ENCODE peak calls at places on chromosome 1, in four cellular contexts. One of them, this sample, is unnamed.

GRCh38 chr1:170114916-170115315 is 30.8 kb upstream of the NTMT2 start:
- DNase-seq in psoas muscle: no peak
- DNase-seq in left ventricle myocardium inferior: no peak
- DNase-seq in epithelial cell of esophagus: peak; percentile 60
- DNase-seq in this sample: no peak

GRCh38 chr1:119711804-119712341 is at the start of gene PHGDH:
- DNase-seq in psoas muscle: peak; percentile 74
- DNase-seq in left ventricle myocardium inferior: peak; percentile 62
- DNase-seq in epithelial cell of esophagus: peak; percentile 90
- DNase-seq in this sample: no peak

GRCh38 chr1:207298666-207299065 is 22.8 kb upstream of the CD55 start:
- DNase-seq in psoas muscle: no peak
- DNase-seq in left ventricle myocardium inferior: no peak
- DNase-seq in epithelial cell of esophagus: peak; percentile 28
- DNase-seq in this sample: no peak

GRCh38 chr1:59092126-59092525 is 204.8 kb upstream of the FGGY start:
- DNase-seq in psoas muscle: no peak
- DNase-seq in left ventricle myocardium inferior: no peak
- DNase-seq in epithelial cell of esophagus: peak; percentile 39
- DNase-seq in this sample: no peak

GRCh38 chr1:244435562-244436205 is 16.0 kb downstream of the ADSS2 start:
- DNase-seq in psoas muscle: no peak
- DNase-seq in left ventricle myocardium inferior: no peak
- DNase-seq in epithelial cell of esophagus: peak; percentile 41
- DNase-seq in this sample: no peak

GRCh38 chr1:205444300-205444930 is 11.4 kb downstream of the BLACAT1 start:
- DNase-seq in psoas muscle: no peak
- DNase-seq in left ventricle myocardium inferior: no peak
- DNase-seq in epithelial cell of esophagus: no peak
- DNase-seq in this sample: no peak

GRCh38 chr1:214454619-214455396 is 96.6 kb downstream of the PTPN14 start:
- DNase-seq in psoas muscle: no peak
- DNase-seq in left ventricle myocardium inferior: no peak
- DNase-seq in epithelial cell of esophagus: peak; percentile 58
- DNase-seq in this sample: no peak

GRCh38 chr1:101288491-101288944 is 51.7 kb downstream of the S1PR1 start:
- DNase-seq in psoas muscle: no peak
- DNase-seq in left ventricle myocardium inferior: peak; percentile 30
- DNase-seq in epithelial cell of esophagus: peak; percentile 88
- DNase-seq in this sample: no peak

GRCh38 chr1:67735806-67736627 is 51.0 kb downstream of the GADD45A start:
- DNase-seq in psoas muscle: peak; percentile 78
- DNase-seq in left ventricle myocardium inferior: peak; percentile 73
- DNase-seq in epithelial cell of esophagus: peak; percentile 90
- DNase-seq in this sample: no peak

GRCh38 chr1:179129702-179130473 is 48.0 kb downstream of the TOR3A start:
- DNase-seq in psoas muscle: no peak
- DNase-seq in left ventricle myocardium inferior: no peak
- DNase-seq in epithelial cell of esophagus: peak; percentile 45
- DNase-seq in this sample: peak; percentile 19

GRCh38 chr1:182754915-182755314 is 34.7 kb upstream of the NPL start:
- DNase-seq in psoas muscle: no peak
- DNase-seq in left ventricle myocardium inferior: no peak
- DNase-seq in epithelial cell of esophagus: peak; percentile 56
- DNase-seq in this sample: no peak

GRCh38 chr1:117656202-117656641 is 50.4 kb downstream of the TENT5C start:
- DNase-seq in psoas muscle: no peak
- DNase-seq in left ventricle myocardium inferior: no peak
- DNase-seq in epithelial cell of esophagus: no peak
- DNase-seq in this sample: peak; percentile 79

GRCh38 chr1:157499516-157499915 is 52.8 kb downstream of the FCRL5 start:
- DNase-seq in psoas muscle: no peak
- DNase-seq in left ventricle myocardium inferior: no peak
- DNase-seq in epithelial cell of esophagus: no peak
- DNase-seq in this sample: no peak

GRCh38 chr1:49197081-49197480 is 420.4 kb upstream of the BEND5 start:
- DNase-seq in psoas muscle: no peak
- DNase-seq in left ventricle myocardium inferior: no peak
- DNase-seq in epithelial cell of esophagus: no peak
- DNase-seq in this sample: no peak

GRCh38 chr1:184590163-184590750 is 164.4 kb downstream of the EDEM3 start:
- DNase-seq in psoas muscle: no peak
- DNase-seq in left ventricle myocardium inferior: no peak
- DNase-seq in epithelial cell of esophagus: peak; percentile 93
- DNase-seq in this sample: no peak

GRCh38 chr1:6074192-6074901 is 28.7 kb downstream of the KCNAB2 start:
- DNase-seq in psoas muscle: no peak
- DNase-seq in left ventricle myocardium inferior: no peak
- DNase-seq in epithelial cell of esophagus: peak; percentile 69
- DNase-seq in this sample: no peak

GRCh38 chr1:173005196-173005864 is 45.4 kb downstream of the TNFSF18 start:
- DNase-seq in psoas muscle: no peak
- DNase-seq in left ventricle myocardium inferior: no peak
- DNase-seq in epithelial cell of esophagus: no peak
- DNase-seq in this sample: no peak

GRCh38 chr1:220451541-220451940 is 76.4 kb upstream of the MARK1 start:
- DNase-seq in psoas muscle: no peak
- DNase-seq in left ventricle myocardium inferior: no peak
- DNase-seq in epithelial cell of esophagus: peak; percentile 9
- DNase-seq in this sample: no peak

GRCh38 chr1:160168609-160169369 is 17.4 kb downstream of the ATP1A4 start:
- DNase-seq in psoas muscle: peak; percentile 67
- DNase-seq in left ventricle myocardium inferior: no peak
- DNase-seq in epithelial cell of esophagus: no peak
- DNase-seq in this sample: no peak

GRCh38 chr1:44029911-44030605 is 1.2 kb downstream of the SLC6A9 start:
- DNase-seq in psoas muscle: peak; percentile 93
- DNase-seq in left ventricle myocardium inferior: peak; percentile 89
- DNase-seq in epithelial cell of esophagus: peak; percentile 93
- DNase-seq in this sample: peak; percentile 76

GRCh38 chr1:244653439-244654283 is 735 bp downstream of the DESI2 start:
- DNase-seq in psoas muscle: no peak
- DNase-seq in left ventricle myocardium inferior: no peak
- DNase-seq in epithelial cell of esophagus: peak; percentile 42
- DNase-seq in this sample: no peak

GRCh38 chr1:224482619-224483018 is 48.0 kb upstream of the WDR26 start:
- DNase-seq in psoas muscle: no peak
- DNase-seq in left ventricle myocardium inferior: no peak
- DNase-seq in epithelial cell of esophagus: peak; percentile 68
- DNase-seq in this sample: no peak

GRCh38 chr1:22930235-22930912 is 42.3 kb downstream of the LACTBL1 start:
- DNase-seq in psoas muscle: peak; percentile 59
- DNase-seq in left ventricle myocardium inferior: peak; percentile 47
- DNase-seq in epithelial cell of esophagus: peak; percentile 41
- DNase-seq in this sample: peak; percentile 30

GRCh38 chr1:8706995-8707396 is 110.4 kb downstream of the RERE start:
- DNase-seq in psoas muscle: no peak
- DNase-seq in left ventricle myocardium inferior: no peak
- DNase-seq in epithelial cell of esophagus: peak; percentile 21
- DNase-seq in this sample: no peak

GRCh38 chr1:156489166-156489934 is 11.2 kb downstream of the MEF2D start:
- DNase-seq in psoas muscle: peak; percentile 90
- DNase-seq in left ventricle myocardium inferior: peak; percentile 71
- DNase-seq in epithelial cell of esophagus: no peak
- DNase-seq in this sample: no peak

GRCh38 chr1:161304927-161305871 is 4.6 kb downstream of the MPZ start:
- DNase-seq in psoas muscle: no peak
- DNase-seq in left ventricle myocardium inferior: no peak
- DNase-seq in epithelial cell of esophagus: no peak
- DNase-seq in this sample: no peak

This sample was measured in natural killer cell.